ENCODE peak calls at places on chromosome 2, in eight cellular contexts. N, T, Q, K, E, B, A and V are unnamed samples.

GRCh38 chr2:136028001-136028400 is 42.6 kb upstream of the DARS1 start:
- DNase-seq in N (no peak), T (no peak), Q (no peak), K (no peak), E (no peak), B (no peak), A (no peak), V (no peak)

GRCh38 chr2:157900203-157900602 is 24.1 kb upstream of the ACVR1 start:
- DNase-seq in N (no peak), T (no peak), Q (no peak), K (no peak), E (no peak), B (no peak), A (no peak), V (no peak)

GRCh38 chr2:51628953-51629352 is 597.0 kb upstream of the NRXN1 start:
- DNase-seq in N (no peak), T (no peak), Q (no peak), K (no peak), E (no peak), B (no peak), A (no peak), V (no peak)

GRCh38 chr2:179226203-179226960 is 38.2 kb downstream of the SESTD1 start:
- DNase-seq in N (no peak), T (no peak), Q (no peak), K (no peak), E (no peak), B (no peak), A (no peak), V (no peak)

GRCh38 chr2:150491943-150492342 is 4.5 kb upstream of the RND3 start:
- DNase-seq in N (no peak), T (no peak), Q (no peak), K (no peak), E (no peak), B (no peak), A (no peak), V (no peak)

GRCh38 chr2:69694894-69695849 is 46.8 kb upstream of the ANXA4 start:
- DNase-seq in N (no peak), T (no peak), Q (no peak), K (peak; percentile 72), E (no peak), B (no peak), A (no peak), V (no peak)

GRCh38 chr2:25305809-25306208 is 35.9 kb downstream of the DNMT3A start:
- DNase-seq in N (peak; percentile 43), T (no peak), Q (no peak), K (no peak), E (no peak), B (no peak), A (peak; percentile 84), V (no peak)

GRCh38 chr2:174778479-174778962 is 14.2 kb upstream of the CHRNA1 start:
- DNase-seq in N (peak; percentile 28), T (peak; percentile 82), Q (peak; percentile 29), K (peak; percentile 99), E (no peak), B (peak; percentile 91), A (no peak), V (peak; percentile 95)

GRCh38 chr2:57906152-57906732 is 140.4 kb upstream of the VRK2 start:
- DNase-seq in N (no peak), T (peak; percentile 65), Q (no peak), K (peak; percentile 76), E (peak; percentile 39), B (peak; percentile 8), A (no peak), V (peak; percentile 14)

GRCh38 chr2:11710210-11710609 is 36.2 kb upstream of the LPIN1 start:
- DNase-seq in N (no peak), T (no peak), Q (peak; percentile 60), K (peak; percentile 88), E (no peak), B (no peak), A (no peak), V (no peak)

GRCh38 chr2:188181035-188181434 is 110.6 kb upstream of the GULP1 start:
- DNase-seq in N (no peak), T (no peak), Q (no peak), K (peak; percentile 6), E (no peak), B (no peak), A (no peak), V (no peak)

GRCh38 chr2:39091535-39091934 is 29.3 kb downstream of the SOS1 start:
- DNase-seq in N (no peak), T (no peak), Q (no peak), K (no peak), E (no peak), B (no peak), A (no peak), V (no peak)

GRCh38 chr2:101985101-101985792 is 6.5 kb upstream of the IL1R2 start:
- DNase-seq in N (no peak), T (no peak), Q (no peak), K (no peak), E (no peak), B (no peak), A (no peak), V (no peak)

GRCh38 chr2:96869824-96870630 is at the start of gene SEMA4C:
- DNase-seq in N (peak; percentile 79), T (no peak), Q (peak; percentile 68), K (peak; percentile 50), E (no peak), B (peak; percentile 67), A (no peak), V (no peak)

GRCh38 chr2:226970362-226970761 is 134.5 kb downstream of the RHBDD1 start:
- DNase-seq in N (no peak), T (peak; percentile 52), Q (no peak), K (no peak), E (peak; percentile 24), B (no peak), A (no peak), V (peak; percentile 66)
- H3K4me3 ChIP-seq in N (no peak overlapping the region), T (peak overlapping the region; percentile 35), Q (peak overlapping the region; percentile 19), K (no peak overlapping the region), E (peak overlapping the region; percentile 17), B (no peak overlapping the region), A (no peak overlapping the region), V (peak overlapping the region; percentile 21)

GRCh38 chr2:156346731-156347130 is 14.2 kb upstream of the NR4A2 start:
- DNase-seq in N (no peak), T (no peak), Q (no peak), K (no peak), E (no peak), B (no peak), A (no peak), V (no peak)

GRCh38 chr2:156349161-156349560 is 16.6 kb upstream of the NR4A2 start:
- DNase-seq in N (no peak), T (no peak), Q (no peak), K (no peak), E (no peak), B (no peak), A (no peak), V (no peak)

GRCh38 chr2:156349605-156350004 is 17.1 kb upstream of the NR4A2 start:
- DNase-seq in N (no peak), T (no peak), Q (no peak), K (no peak), E (no peak), B (no peak), A (no peak), V (no peak)

GRCh38 chr2:156352911-156353310 is 20.4 kb upstream of the NR4A2 start:
- DNase-seq in N (no peak), T (no peak), Q (no peak), K (no peak), E (no peak), B (no peak), A (no peak), V (no peak)

DNA sequence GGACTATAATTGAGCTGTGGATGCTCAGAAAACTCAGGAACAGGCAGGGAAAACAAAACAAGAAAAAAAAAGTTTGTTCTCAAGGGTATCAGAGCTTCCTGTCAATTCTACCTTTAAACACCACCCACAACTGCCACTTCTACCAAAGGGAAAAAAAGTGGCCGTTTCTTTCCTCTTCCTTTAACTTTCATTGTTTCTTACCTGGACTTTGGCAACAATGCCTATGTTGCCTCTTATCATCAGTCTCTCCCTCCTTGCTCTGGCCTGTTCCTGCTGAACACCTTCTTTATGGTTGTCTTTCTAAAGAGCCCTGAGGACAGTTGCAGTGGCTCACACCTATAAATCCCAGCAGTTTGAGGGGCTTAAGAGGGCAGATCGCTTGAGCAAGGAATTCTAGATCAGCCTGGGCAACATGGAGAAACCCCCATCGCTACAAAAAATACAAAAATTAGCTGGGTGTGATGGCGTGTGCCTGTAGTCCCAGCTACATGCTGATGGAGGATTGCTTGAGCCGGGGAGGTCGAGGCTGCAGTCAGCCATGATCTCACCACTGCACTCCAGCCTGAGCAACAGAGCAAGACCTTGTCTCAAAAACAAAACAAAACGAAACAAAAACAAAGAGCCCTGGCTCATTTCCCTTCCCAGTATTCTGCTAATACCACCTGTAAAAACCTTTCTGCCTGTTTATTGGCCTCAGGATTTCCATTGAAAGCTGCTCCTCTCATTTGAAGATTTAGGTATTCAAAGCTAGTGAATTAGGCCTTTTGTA is 18.0 kb upstream of the NR4A2 start:
- DNase-seq in N (no peak), T (no peak), Q (no peak), K (no peak), E (no peak), B (no peak), A (no peak), V (no peak)
- H3K4me3 ChIP-seq in N (no peak overlapping the region), T (no peak overlapping the region), Q (no peak overlapping the region), K (no peak overlapping the region), E (no peak overlapping the region), B (no peak overlapping the region), A (no peak overlapping the region), V (no peak overlapping the region)

DNA sequence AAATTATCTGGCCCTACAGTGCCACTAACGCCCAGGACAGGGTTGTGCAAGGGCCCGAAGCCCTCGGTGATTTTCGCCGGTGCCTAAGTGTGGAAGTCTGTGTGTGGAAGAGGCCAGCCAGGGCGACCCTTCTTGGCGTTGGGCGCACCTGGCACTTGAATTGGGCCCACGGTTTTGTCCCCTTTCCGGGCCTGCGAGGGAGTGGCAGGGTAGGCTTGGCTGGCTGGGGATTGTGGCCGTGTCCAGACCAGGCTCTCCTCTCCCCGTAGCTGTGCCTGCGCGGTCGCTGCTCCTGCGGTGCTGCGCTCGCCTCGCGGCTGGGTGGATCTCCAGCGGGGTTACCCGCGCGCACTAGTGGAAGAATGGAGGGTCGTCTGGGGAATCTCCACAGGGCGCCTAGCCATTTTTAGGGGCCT is 16.2 kb downstream of the EVX2 start:
- DNase-seq in N (no peak), T (no peak), Q (no peak), K (no peak), E (no peak), B (no peak), A (no peak), V (no peak)
- H3K4me3 ChIP-seq in N (peak overlapping the region; percentile 51), T (no peak overlapping the region), Q (peak overlapping the region; percentile 51), K (no peak overlapping the region), E (no peak overlapping the region), B (no peak overlapping the region), A (peak overlapping the region; percentile 56), V (no peak overlapping the region)

GRCh38 chr2:74910245-74910644 is 48.2 kb upstream of the POLE4 start:
- DNase-seq in N (no peak), T (no peak), Q (no peak), K (no peak), E (no peak), B (no peak), A (no peak), V (no peak)

GRCh38 chr2:74911061-74911460 is 47.4 kb upstream of the POLE4 start:
- DNase-seq in N (no peak), T (no peak), Q (no peak), K (no peak), E (no peak), B (no peak), A (no peak), V (no peak)

GRCh38 chr2:74906395-74906794 is 52.0 kb upstream of the POLE4 start:
- DNase-seq in N (no peak), T (no peak), Q (no peak), K (no peak), E (no peak), B (no peak), A (no peak), V (no peak)

GRCh38 chr2:74908763-74909444 is 49.5 kb upstream of the POLE4 start:
- DNase-seq in N (no peak), T (no peak), Q (no peak), K (peak; percentile 12), E (no peak), B (no peak), A (no peak), V (no peak)
- H3K4me3 ChIP-seq in N (no peak overlapping the region), T (no peak overlapping the region), Q (no peak overlapping the region), K (no peak overlapping the region), E (no peak overlapping the region), B (no peak overlapping the region), A (no peak overlapping the region), V (no peak overlapping the region)